ENCODE peak calls at places on chromosomes 16 and 17, in four cellular contexts. D, Q, T and P are unnamed samples.

GRCh38 chr16:22188267-22188594 is 17.8 kb upstream of the EEF2K start:
- DNase-seq in D (no peak), Q (no peak), T (no peak), P (no peak)

GRCh38 chr17:61307905-61308886 is 91.4 kb upstream of the TBX2 start:
- DNase-seq in D (no peak), Q (no peak), T (no peak), P (no peak)

GRCh38 chr17:66326476-66327047 is 24.1 kb downstream of the PRKCA start:
- DNase-seq in D (no peak), Q (no peak), T (no peak), P (no peak)

GRCh38 chr16:71572497-71573116 is 4.3 kb downstream of the TAT start:
- DNase-seq in D (no peak), Q (no peak), T (no peak), P (no peak)

GRCh38 chr17:44865231-44865660 is 17.6 kb downstream of the HIGD1B start:
- DNase-seq in D (peak; percentile 63), Q (peak; percentile 82), T (peak; percentile 84), P (peak; percentile 68)

GRCh38 chr17:81659038-81659437 is 2.7 kb upstream of the PDE6G start:
- DNase-seq in D (no peak), Q (no peak), T (no peak), P (no peak)

GRCh38 chr17:77635176-77635575 is 323.3 kb upstream of the TNRC6C start:
- DNase-seq in D (no peak), Q (no peak), T (no peak), P (no peak)

GRCh38 chr17:57071991-57072944 is 12.8 kb upstream of the AKAP1 start:
- DNase-seq in D (no peak), Q (no peak), T (no peak), P (no peak)

GRCh38 chr17:78492116-78492799 is 84.9 kb downstream of the DNAH17 start:
- DNase-seq in D (no peak), Q (no peak), T (no peak), P (no peak)

GRCh38 chr16:69906838-69907301 is 44.3 kb upstream of the CLEC18A start:
- DNase-seq in D (no peak), Q (no peak), T (no peak), P (no peak)

GRCh38 chr16:75113046-75113491 is 3.5 kb downstream of the LDHD start:
- DNase-seq in D (no peak), Q (no peak), T (peak; percentile 48), P (no peak)

DNA sequence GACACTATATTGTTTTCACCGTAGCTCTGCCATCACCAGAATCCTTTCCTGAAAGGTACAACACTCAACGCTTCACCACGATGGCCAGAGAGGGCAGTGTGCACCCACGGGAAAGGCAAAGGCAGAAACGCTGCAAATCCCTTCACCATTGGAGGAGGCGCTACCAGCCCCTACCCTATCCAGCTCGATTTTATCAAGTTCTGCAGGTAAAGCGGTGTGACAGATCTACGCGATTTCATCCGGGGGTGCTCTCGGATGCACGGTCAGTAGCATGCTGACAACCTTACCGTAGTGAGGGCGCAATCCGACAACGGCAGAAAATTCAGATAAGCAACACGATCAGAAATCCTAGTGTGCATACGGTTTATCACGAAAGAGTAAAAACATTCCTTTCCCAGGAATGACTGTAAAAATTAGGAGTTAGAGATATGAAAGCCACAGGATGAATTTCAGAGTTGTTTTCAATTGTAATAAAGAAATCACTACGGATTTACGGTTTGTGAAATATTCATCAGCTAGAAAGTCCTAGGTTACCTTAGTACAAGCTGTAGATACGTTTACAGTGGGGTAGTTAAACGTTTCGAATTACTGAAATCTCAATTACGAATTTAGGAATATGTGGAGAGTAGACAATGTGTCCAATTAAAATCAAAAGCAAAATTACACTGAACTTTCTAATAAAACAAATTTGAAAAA is 1.8 kb downstream of the NETO2 start:
- DNase-seq in D (peak; percentile 75), Q (peak; percentile 88), T (peak; percentile 87), P (peak; percentile 89)
- TF ChIP-seq POLR2A in D (no peak), Q (no peak), T (no peak), P (peak; percentile 54)

DNA sequence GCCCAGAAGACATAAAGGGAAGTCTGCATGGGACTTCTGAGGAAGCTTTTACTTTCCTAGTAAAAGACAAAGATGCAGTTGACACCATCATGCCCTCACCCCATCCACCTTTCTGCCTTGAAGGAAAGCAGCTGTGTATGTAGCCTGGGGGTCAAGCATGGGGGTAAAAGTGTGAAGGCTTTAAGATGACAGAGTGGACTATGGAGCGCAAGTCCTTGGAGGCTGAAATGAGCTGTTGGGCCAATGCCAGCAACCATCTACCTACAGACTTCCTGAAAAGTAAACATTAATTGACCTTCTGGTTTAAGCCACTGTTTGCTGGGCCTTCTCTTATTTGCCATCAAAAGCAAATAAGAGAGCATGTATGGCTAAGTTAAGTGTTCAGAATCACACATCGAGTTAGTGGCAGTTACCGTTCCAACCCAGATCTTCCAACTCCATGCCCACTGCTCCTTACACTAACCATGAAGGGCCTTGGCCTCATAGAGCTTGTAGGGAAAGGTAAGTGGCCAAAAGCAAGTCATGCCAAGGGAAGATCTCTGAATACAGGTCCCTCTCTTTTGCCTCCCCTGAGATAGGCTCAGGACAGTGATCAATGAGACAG is 30.0 kb downstream of the SLC13A5 start:
- DNase-seq in D (no peak), Q (no peak), T (no peak), P (no peak)
- TF ChIP-seq POLR2A in D (no peak), Q (no peak), T (no peak), P (no peak)

GRCh38 chr17:76071497-76072148 is 694 bp downstream of the SRP68 start:
- DNase-seq in D (no peak), Q (peak; percentile 37), T (no peak), P (no peak)

GRCh38 chr17:76075364-76076099 is 951 bp downstream of the GALR2 start:
- DNase-seq in D (no peak), Q (no peak), T (no peak), P (peak; percentile 39)

GRCh38 chr17:76074390-76075363 is at the start of gene GALR2:
- DNase-seq in D (no peak), Q (no peak), T (no peak), P (no peak)

GRCh38 chr17:76076100-76076764 is 1.7 kb downstream of the GALR2 start:
- DNase-seq in D (no peak), Q (no peak), T (no peak), P (no peak)

DNA sequence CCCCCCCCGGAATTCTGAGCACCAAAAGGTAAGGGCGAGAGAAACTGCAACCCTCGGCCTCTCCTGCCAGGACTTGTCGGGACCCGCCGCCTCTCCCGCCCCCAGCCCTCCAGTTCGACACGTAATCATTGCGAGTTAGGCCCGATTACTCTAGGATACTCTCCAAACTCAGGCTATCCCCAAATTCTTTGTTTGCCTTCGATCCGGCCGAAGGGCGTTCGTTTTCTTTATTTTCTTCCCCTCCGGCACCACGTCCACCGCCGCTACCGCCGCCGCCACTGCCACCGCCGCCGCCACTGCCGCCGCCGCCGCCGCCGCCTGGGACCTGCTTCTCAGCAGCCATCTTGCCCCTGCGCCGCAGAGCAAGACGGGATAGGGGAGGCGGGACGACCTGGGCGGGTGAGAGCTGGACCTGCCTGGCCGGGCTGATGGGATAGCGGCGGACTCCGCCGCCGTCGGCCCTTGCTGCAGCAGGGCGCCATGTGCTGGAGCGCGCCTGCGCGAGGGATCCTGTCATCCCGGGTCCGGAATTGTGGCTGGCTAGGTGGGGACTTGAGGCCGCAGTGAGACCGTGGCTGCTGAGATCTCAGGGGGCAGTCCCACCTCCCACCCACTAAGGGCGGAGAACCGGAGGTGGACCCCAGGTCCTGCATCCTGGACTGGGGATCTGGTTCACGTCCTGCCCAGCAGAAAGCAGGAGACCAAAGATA is at the start of gene SRP68:
- DNase-seq in D (peak; percentile 95), Q (peak; percentile 97), T (peak; percentile 93), P (peak; percentile 94)
- TF ChIP-seq POLR2A in D (no peak), Q (no peak), T (peak; percentile 81), P (peak; percentile 77)

GRCh38 chr17:28895794-28896447 is 1.6 kb downstream of the FLOT2 start:
- DNase-seq in D (no peak), Q (no peak), T (no peak), P (no peak)

GRCh38 chr17:28898261-28898955 is 875 bp upstream of the FLOT2 start:
- DNase-seq in D (no peak), Q (no peak), T (no peak), P (no peak)

GRCh38 chr17:28897769-28898259 is 281 bp upstream of the FLOT2 start:
- DNase-seq in D (no peak), Q (peak; percentile 58), T (peak; percentile 69), P (no peak)

GRCh38 chr17:28896491-28896883 is 1.0 kb downstream of the FLOT2 start:
- DNase-seq in D (no peak), Q (no peak), T (no peak), P (no peak)

GRCh38 chr17:28896884-28897768 is at the start of gene FLOT2:
- DNase-seq in D (peak; percentile 63), Q (peak; percentile 64), T (peak; percentile 79), P (peak; percentile 63)
- TF ChIP-seq POLR2A in D (no peak), Q (no peak), T (peak; percentile 73), P (peak; percentile 69)

DNA sequence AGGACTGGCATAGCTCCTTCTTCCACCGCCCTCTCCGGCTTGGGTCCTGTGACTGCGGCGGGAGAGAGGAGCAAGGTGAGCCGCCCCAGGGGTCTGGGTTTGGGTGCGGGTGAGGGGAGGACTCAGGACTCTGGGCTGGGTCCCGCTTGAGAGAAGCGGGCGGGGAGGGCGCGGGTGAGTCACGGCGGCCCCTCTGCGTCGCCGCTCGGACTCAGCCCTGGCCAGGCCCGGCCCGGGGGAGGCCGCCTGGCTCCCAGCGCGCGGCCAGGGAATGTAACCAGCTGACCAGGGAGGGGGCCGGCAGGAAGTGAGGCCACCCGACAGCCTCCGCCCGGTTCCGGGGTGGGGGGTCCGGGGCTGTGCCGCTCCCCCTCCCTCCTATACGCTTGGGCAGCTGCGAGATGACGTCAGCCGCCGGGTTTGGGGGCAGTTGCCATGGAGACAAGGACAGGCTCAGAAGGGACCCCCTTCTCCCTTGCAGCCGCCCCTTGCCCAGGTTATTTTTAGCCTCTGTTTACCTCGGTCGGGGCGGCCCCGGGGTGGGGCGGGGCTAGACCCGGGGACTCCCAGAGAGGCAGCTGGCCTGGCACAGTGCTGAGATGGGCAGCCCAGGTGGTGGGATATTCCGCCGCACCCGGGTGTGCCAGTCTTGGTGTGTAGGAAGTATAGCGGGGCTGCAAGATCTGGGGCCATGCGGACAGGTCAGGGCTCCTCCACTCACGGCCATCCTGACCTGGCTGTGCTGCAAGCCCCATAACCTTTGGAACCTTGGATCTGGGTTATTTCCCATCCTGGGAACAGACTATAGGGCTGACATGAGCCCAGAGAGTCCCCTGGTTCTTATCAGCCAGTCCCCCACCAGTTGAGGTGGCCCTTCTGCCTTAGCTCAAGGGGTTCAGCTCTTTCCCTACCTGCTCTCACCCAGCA is 1.6 kb downstream of the RIPOR1 start:
- DNase-seq in D (peak; percentile 89), Q (peak; percentile 87), T (peak; percentile 68), P (peak; percentile 72)
- TF ChIP-seq POLR2A in D (peak; percentile 21), Q (peak; percentile 22), T (peak; percentile 38), P (peak; percentile 42)

DNA sequence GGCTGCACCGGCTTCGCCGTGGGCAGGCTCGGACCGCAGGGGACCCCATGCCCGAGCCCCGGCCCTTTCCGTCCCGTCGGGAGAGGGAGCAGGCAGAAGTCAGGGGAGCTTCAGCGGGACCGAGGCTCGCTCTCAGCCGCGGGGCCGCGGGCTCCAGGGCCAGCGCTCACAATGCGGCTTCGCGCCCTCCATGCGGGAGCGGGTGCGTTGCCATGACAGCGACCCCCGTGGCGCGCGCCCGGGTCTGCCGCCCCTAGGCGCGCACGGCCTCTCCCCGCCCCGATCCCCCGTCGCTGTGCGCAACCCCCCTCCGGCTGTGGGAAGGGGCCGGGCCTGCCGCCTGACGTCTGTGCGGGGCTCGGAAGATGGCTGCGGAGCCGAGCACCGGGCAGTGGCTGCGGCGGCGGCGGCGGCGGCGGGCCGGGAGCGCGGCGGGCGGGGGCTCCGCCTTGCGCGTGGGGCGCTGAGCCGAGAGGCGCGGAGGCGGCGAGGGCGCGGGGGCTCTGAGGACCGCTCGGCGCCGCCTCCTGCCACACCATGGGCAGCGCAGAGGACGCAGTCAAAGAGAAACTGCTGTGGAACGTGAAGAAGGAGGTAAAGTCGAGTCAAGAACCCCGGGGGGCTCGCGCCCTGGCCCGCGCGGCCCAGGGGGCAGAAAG is at the start of gene SGSM2:
- DNase-seq in D (peak; percentile 73), Q (peak; percentile 55), T (peak; percentile 68), P (peak; percentile 65)
- TF ChIP-seq POLR2A in D (no peak), Q (no peak), T (peak; percentile 26), P (peak; percentile 59)